ENCODE peak calls at places on chromosome 15, in six cellular contexts. K is PC-3, Y is neural progenitor cell, X is GM23338, T is MM.1S, F is GM23248. J is an unnamed sample.

GRCh38 chr15:30984118-30984517 is 7.3 kb downstream of the MTMR10 start:
- DNase-seq in K (no peak), Y (no peak), X (no peak), T (no peak), F (peak; percentile 2), J (no peak)

GRCh38 chr15:23835944-23836343 is 148.8 kb upstream of the NDN start:
- DNase-seq in K (no peak), Y (no peak), X (no peak), T (no peak), F (no peak), J (no peak)

GRCh38 chr15:39618063-39618823 is 37.4 kb downstream of the THBS1 start:
- DNase-seq in K (peak; percentile 56), Y (no peak), X (no peak), T (no peak), F (no peak), J (no peak)

GRCh38 chr15:90213818-90214204 is 12.7 kb downstream of the SEMA4B start:
- DNase-seq in K (no peak), Y (no peak), X (no peak), T (no peak), F (no peak), J (no peak)

GRCh38 chr15:101037090-101037830 is 118.1 kb downstream of the LRRK1 start:
- DNase-seq in K (no peak), Y (no peak), X (no peak), T (no peak), F (no peak), J (no peak)

GRCh38 chr15:79994651-79995050 is 23.7 kb upstream of the BCL2A1 start:
- DNase-seq in K (peak; percentile 67), Y (no peak), X (no peak), T (no peak), F (peak; percentile 57), J (peak; percentile 98)

GRCh38 chr15:39287322-39288195 is 293.3 kb upstream of the THBS1 start:
- DNase-seq in K (peak; percentile 90), Y (no peak), X (no peak), T (no peak), F (peak; percentile 68), J (no peak)

GRCh38 chr15:90883971-90884718 is at the start of gene FES:
- DNase-seq in K (no peak), Y (peak; percentile 71), X (peak; percentile 79), T (no peak), F (peak; percentile 53), J (no peak)

GRCh38 chr15:25181290-25182097 is 226.7 kb downstream of the SNRPN start:
- DNase-seq in K (no peak), Y (no peak), X (no peak), T (no peak), F (no peak), J (no peak)

GRCh38 chr15:87816811-87817210 is 439.7 kb downstream of the NTRK3 start:
- DNase-seq in K (peak; percentile 63), Y (no peak), X (no peak), T (no peak), F (peak; percentile 93), J (no peak)

GRCh38 chr15:45106002-45106790 is 7.8 kb downstream of the DUOX2 start:
- DNase-seq in K (no peak), Y (no peak), X (no peak), T (no peak), F (no peak), J (no peak)

GRCh38 chr15:31867536-31868442 is 162.5 kb upstream of the CHRNA7 start:
- DNase-seq in K (peak; percentile 65), Y (peak; percentile 74), X (peak; percentile 81), T (peak; percentile 65), F (peak; percentile 61), J (peak; percentile 8)

DNA sequence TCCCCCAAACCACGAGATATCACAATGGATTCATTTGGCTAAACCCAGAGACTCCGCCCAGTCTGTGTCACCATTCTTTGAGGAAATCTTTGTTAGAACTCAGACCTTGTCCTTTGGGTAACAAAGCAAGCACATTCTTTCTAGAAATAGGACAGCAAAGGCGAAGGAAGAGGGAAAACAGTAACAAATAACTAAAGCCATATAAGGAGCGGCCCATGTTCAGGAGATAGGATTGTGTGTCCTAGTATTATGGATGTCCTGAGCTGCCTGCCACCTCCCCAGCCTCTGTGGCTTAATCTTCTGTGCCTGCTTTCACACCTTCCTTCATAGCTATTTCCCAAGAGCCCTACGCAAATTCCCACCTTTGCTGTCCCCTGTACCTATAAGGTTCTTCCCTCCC is 59.9 kb downstream of the UACA start:
- DNase-seq in K (peak; percentile 31), Y (peak; percentile 30), X (peak; percentile 41), T (no peak), F (peak; percentile 57), J (no peak)
- H3F3A ChIP-seq in K (peaks cover 15% of the 10 kb centered on the region), Y (no peaks in the 10 kb centered on the region), X (no peaks in the 10 kb centered on the region), T (no peaks in the 10 kb centered on the region), F (peaks cover 40% of the 10 kb centered on the region), J (peaks cover 4% of the 10 kb centered on the region)

DNA sequence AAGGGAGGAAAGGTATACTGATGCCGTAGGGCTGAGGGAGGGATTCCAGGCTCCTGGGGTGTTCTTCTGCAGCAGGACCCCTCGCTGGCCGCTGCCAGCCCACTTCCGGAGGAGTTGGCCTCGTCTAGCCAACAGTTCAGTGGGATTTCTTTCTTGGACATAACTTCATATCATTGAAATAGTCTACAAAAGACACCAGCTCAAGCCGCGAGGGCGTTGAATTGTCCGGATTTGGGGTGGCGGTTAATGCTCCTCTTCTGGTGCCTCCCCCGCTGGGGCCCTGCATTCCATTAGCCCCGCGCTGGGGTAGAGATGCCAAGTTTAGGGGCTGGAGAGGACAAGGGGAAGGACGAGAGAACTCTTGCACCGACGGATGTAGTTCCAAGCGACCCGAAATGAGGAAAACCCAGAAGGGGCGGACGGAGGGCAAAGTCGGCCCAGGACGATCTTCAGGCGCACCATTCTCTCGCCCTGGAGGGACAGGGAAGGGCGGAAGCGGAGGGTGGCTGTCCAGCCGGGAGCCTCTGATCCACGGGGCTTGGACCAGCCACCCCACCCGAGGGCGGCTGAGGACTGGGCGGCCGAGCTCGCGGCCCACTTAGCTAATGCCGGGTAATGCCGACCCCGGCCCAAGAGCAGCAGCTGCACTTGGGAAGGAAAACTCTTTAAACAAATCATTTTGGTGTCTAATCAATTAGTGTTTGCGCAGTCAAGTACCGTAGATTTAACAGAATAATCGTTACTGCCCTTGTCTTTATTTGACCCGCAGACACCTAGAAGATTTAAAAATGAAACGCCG is 4.7 kb upstream of the ONECUT1 start:
- DNase-seq in K (no peak), Y (no peak), X (peak; percentile 63), T (no peak), F (no peak), J (no peak)
- TF ChIP-seq EZH2 in K (no peak), Y (peak; percentile 76), X (peak; percentile 97), T (no peak), F (peak; percentile 50), J (no peak)

DNA sequence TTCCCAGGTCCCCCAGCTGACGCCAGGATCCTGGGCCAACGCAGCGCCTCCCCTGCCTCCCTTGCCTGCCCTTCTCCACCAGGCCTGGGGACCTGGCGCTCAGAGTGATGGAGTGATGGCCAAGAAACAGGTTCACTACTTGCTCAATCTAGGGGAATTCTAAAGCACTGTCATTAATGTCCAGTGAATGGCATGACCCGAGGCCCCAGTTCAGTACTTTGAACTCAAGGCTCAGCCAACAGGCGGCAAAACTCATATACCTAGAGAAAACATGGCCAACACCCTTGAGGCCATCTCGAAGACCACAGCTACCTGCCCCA is 24.0 kb downstream of the KLHL25 start:
- DNase-seq in K (no peak), Y (no peak), X (no peak), T (no peak), F (no peak), J (no peak)
- H4K20me1 ChIP-seq in K (no peaks in the 10 kb centered on the region), Y (peaks cover 70% of the 10 kb centered on the region), X (peaks cover 13% of the 10 kb centered on the region), T (no peaks in the 10 kb centered on the region), F (no peaks in the 10 kb centered on the region), J (no peaks in the 10 kb centered on the region)

GRCh38 chr15:60395276-60396011 is 2.3 kb downstream of the ANXA2 start:
- DNase-seq in K (no peak), Y (peak; percentile 63), X (no peak), T (no peak), F (peak; percentile 69), J (no peak)

GRCh38 chr15:60397772-60398445 is at the start of gene ANXA2:
- DNase-seq in K (peak; percentile 91), Y (peak; percentile 67), X (peak; percentile 79), T (peak; percentile 85), F (peak; percentile 97), J (peak; percentile 90)

GRCh38 chr15:60396560-60396963 is 1.2 kb downstream of the ANXA2 start:
- DNase-seq in K (no peak), Y (no peak), X (no peak), T (no peak), F (peak; percentile 60), J (no peak)

GRCh38 chr15:60396100-60396499 is 1.7 kb downstream of the ANXA2 start:
- DNase-seq in K (peak; percentile 34), Y (no peak), X (peak; percentile 81), T (no peak), F (peak; percentile 75), J (no peak)

DNA sequence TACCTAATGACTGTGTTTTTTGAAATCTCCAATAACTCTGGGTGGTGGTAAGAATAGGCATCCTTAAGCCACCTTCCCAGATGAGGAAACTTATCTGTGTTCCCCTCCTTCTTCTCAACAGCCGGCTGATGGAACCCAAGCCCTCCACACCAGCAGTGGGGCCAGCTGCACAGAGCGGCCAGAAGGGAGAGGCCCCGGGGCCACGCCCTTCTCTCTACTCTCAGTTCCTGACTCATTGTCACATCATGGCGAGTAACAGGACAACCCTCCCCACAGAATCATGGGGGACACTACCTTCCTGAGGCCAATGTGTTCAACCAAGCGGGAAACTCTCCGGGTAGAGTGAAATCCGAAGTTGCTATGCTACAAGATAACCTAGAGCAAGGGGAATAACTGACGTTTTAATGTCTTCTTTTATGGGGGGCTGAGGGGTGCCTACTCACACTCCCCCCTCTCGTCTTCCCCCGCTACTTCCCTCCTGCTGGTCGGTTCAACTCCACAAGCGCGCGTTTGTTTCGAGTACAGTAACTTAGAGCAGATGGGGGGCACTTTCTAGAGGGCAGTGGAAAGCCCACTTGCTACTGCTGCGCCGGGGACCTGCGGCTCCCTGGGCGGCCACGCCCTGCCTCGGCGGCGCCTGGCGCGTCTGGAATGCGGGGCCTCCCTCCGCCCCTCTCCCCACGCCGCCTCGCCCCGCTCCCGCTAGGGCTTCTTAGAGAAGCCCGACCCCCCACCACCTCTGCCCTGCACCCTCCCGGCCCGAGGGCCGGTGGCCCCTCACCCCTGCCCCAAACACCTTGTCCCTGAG is 618 bp downstream of the ANXA2 start:
- DNase-seq in K (peak; percentile 78), Y (peak; percentile 80), X (peak; percentile 84), T (peak; percentile 77), F (peak; percentile 95), J (no peak)
- H3F3A ChIP-seq in K (peaks cover 33% of the 10 kb centered on the region), Y (peaks cover 15% of the 10 kb centered on the region), X (peaks cover 6% of the 10 kb centered on the region), T (peaks cover 8% of the 10 kb centered on the region), F (peaks cover 76% of the 10 kb centered on the region), J (peaks cover 41% of the 10 kb centered on the region)

GRCh38 chr15:60009124-60009523 is 5.0 kb downstream of the FOXB1 start:
- DNase-seq in K (peak; percentile 37), Y (no peak), X (peak; percentile 50), T (no peak), F (no peak), J (no peak)

GRCh38 chr15:60006808-60007346 is 2.8 kb downstream of the FOXB1 start:
- DNase-seq in K (no peak), Y (peak; percentile 42), X (no peak), T (no peak), F (no peak), J (no peak)

GRCh38 chr15:60012695-60013094 is 8.6 kb downstream of the FOXB1 start:
- DNase-seq in K (no peak), Y (no peak), X (no peak), T (no peak), F (no peak), J (no peak)

GRCh38 chr15:60009581-60010379 is 5.7 kb downstream of the FOXB1 start:
- DNase-seq in K (no peak), Y (peak; percentile 56), X (peak; percentile 30), T (no peak), F (no peak), J (no peak)

GRCh38 chr15:60010467-60011257 is 6.6 kb downstream of the FOXB1 start:
- DNase-seq in K (no peak), Y (peak; percentile 50), X (peak; percentile 57), T (no peak), F (no peak), J (no peak)
- TF ChIP-seq EZH2 in K (no peak), Y (no peak), X (no peak), T (no peak), F (peak; percentile 12), J (no peak)

J was measured in PC-9.